ENCODE peak calls at places on chromosomes 16 and 17, in four cellular contexts. K is GM23248, N is heart left ventricle, W is uterus. E is an unnamed sample.

GRCh38 chr17:20155258-20156195 is 146.4 kb downstream of the SPECC1 start:
- DNase-seq in K (peak; percentile 83), W (peak; percentile 94), N (peak; percentile 98), E (peak; percentile 97)

GRCh38 chr17:45320349-45320930 is 3.6 kb upstream of the MAP3K14 start:
- DNase-seq in K (peak; percentile 84), W (no peak), N (no peak), E (no peak)

GRCh38 chr17:32299579-32300158 is 34.0 kb downstream of the RHBDL3 start:
- DNase-seq in W (no peak), K (no peak), N (no peak), E (no peak)

GRCh38 chr17:82710499-82711232 is 5.8 kb upstream of the FN3KRP start:
- DNase-seq in W (no peak), K (no peak), N (no peak), E (no peak)

GRCh38 chr16:24525970-24526559 is 13.3 kb upstream of the RBBP6 start:
- DNase-seq in K (peak; percentile 82), N (no peak), W (peak; percentile 28), E (no peak)

GRCh38 chr17:32993977-32994376 is 2.3 kb downstream of the SPACA3 start:
- DNase-seq in W (no peak), N (no peak), K (no peak), E (no peak)

GRCh38 chr16:11084484-11085024 is 140.2 kb downstream of the CLEC16A start:
- DNase-seq in W (peak; percentile 80), K (peak; percentile 88), N (no peak), E (no peak)

GRCh38 chr17:11618861-11619566 is 20.7 kb downstream of the DNAH9 start:
- DNase-seq in W (peak; percentile 28), N (no peak), K (no peak), E (no peak)

GRCh38 chr17:7486181-7486580 is 2.0 kb downstream of the POLR2A start:
- DNase-seq in W (no peak), N (no peak), K (peak; percentile 64), E (no peak)

GRCh38 chr17:41813699-41814124 is 908 bp downstream of the FKBP10 start:
- DNase-seq in N (no peak), W (no peak), K (peak; percentile 63), E (no peak)

GRCh38 chr16:2287916-2288547 is 20.1 kb upstream of the RNPS1 start:
- DNase-seq in W (no peak), N (no peak), K (no peak), E (no peak)

GRCh38 chr16:3857189-3858013 is 23.1 kb downstream of the CREBBP start:
- DNase-seq in W (peak; percentile 58), K (peak; percentile 79), N (no peak), E (peak; percentile 70)

GRCh38 chr16:89190150-89190958 is 10.0 kb downstream of the SLC22A31 start:
- DNase-seq in K (no peak), N (peak; percentile 58), W (no peak), E (no peak)

GRCh38 chr17:15406081-15406480 is 61.3 kb downstream of the CDRT4 start:
- DNase-seq in K (no peak), N (no peak), W (no peak), E (no peak)

GRCh38 chr16:30054959-30055553 is 10.5 kb upstream of the ALDOA start:
- DNase-seq in K (no peak), W (no peak), N (no peak), E (no peak)

GRCh38 chr17:38447502-38448095 is 19.3 kb downstream of the ARHGAP23 start:
- DNase-seq in W (no peak), K (no peak), N (no peak), E (no peak)

GRCh38 chr16:30875881-30876791 is 17.7 kb downstream of the BCL7C start:
- DNase-seq in W (no peak), K (peak; percentile 57), N (no peak), E (no peak)

GRCh38 chr17:46031440-46031839 is 32.4 kb downstream of the STH start:
- DNase-seq in W (no peak), K (no peak), N (no peak), E (no peak)

GRCh38 chr16:4283939-4284338 is 11.1 kb upstream of the TFAP4 start:
- DNase-seq in N (no peak), W (no peak), K (peak; percentile 55), E (no peak)

GRCh38 chr17:5694507-5694906 is 110.2 kb upstream of the NLRP1 start:
- DNase-seq in W (no peak), K (no peak), N (no peak), E (no peak)

GRCh38 chr16:1674751-1675664 is 3.1 kb upstream of the JPT2 start:
- DNase-seq in W (no peak), K (peak; percentile 85), N (no peak), E (no peak)

GRCh38 chr17:77247048-77247541 is 106.3 kb downstream of the SEC14L1 start:
- DNase-seq in K (peak; percentile 88), W (peak; percentile 83), N (peak; percentile 94), E (peak; percentile 67)

GRCh38 chr16:23186171-23186570 is 3.6 kb downstream of the SCNN1G start:
- DNase-seq in N (no peak), W (no peak), K (no peak), E (no peak)

GRCh38 chr16:56202036-56202435 is 10.7 kb downstream of the GNAO1 start:
- DNase-seq in N (no peak), K (no peak), W (no peak), E (no peak)

GRCh38 chr17:4566785-4567184 is 6.4 kb upstream of the GGT6 start:
- DNase-seq in W (peak; percentile 52), K (peak; percentile 72), N (no peak), E (no peak)
- H3K27ac ChIP-seq in W (no peak overlapping the region), K (no peak overlapping the region), N (no peak overlapping the region), E (no peak overlapping the region)

DNA sequence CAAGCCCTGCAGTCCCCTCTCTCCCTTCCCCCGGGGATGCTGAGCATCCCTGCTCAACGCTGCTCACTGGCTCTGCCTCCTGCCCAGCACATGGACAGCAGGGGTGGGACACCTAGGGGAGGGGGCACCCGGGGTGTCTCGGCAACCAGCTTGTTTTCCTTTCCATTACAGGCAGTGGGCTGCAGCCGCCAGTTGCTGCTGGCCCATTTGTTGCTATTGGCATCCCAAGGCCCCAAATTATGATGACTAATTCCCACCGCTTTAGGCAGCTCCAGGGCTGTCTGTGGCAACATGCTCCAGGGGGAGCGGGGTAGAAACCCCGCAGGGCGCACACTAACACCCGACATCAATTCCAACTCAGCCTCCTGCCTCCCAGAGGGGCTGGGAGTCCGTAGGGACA is 4.9 kb downstream of the SDK2 start:
- DNase-seq in W (no peak), K (peak; percentile 43), N (no peak), E (peak; percentile 28)
- H3K27ac ChIP-seq in W (no peak overlapping the region), K (no peak overlapping the region), N (no peak overlapping the region), E (peak overlapping the region; percentile 58)

GRCh38 chr17:81080056-81080455 is 45.1 kb downstream of the BAIAP2 start:
- DNase-seq in N (no peak), W (no peak), K (no peak), E (no peak)

GRCh38 chr17:81083125-81083765 is 48.3 kb downstream of the BAIAP2 start:
- DNase-seq in N (no peak), K (no peak), W (no peak), E (no peak)

GRCh38 chr17:81081217-81081616 is 46.3 kb downstream of the BAIAP2 start:
- DNase-seq in K (no peak), N (no peak), W (no peak), E (no peak)

GRCh38 chr17:81082177-81083073 is 47.5 kb downstream of the BAIAP2 start:
- DNase-seq in K (no peak), W (no peak), N (no peak), E (no peak)

GRCh38 chr17:81081619-81082176 is 46.7 kb downstream of the BAIAP2 start:
- DNase-seq in K (no peak), W (no peak), N (no peak), E (no peak)
- H3K27ac ChIP-seq in K (no peak overlapping the region), W (no peak overlapping the region), N (no peak overlapping the region), E (no peak overlapping the region)

DNA sequence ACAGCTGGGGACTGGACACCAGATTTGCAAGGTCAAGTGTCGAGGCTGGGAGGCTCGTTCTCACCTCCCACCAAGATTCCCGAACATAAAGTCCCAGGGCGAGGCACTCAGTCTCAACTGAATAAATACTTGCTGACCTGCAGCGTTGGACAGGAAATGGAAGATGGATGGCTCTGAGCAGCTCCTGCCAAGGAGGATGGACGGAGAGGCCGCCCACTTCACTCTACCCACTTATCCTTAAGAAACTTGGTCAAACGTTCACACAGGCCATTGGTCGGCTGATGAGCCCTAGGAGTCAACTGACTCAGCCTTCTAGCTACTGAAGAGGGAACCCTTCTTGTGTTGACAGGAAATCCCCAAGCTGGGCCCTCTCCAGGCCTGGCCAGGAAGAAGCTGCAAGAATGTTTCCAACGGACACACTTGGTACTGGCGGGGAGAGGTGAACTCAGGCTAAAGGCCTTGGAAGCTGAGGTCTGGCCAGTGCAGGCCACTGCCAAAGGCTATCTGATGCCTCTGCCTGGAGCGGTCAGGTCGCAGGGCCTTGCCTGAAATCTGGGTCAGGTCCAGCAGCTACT is 50.0 kb downstream of the VAC14 start:
- DNase-seq in W (peak; percentile 90), K (peak; percentile 91), N (peak; percentile 85), E (peak; percentile 86)
- H3K27ac ChIP-seq in W (peak overlapping the region; percentile 86), K (peak overlapping the region; percentile 66), N (peak overlapping the region; percentile 69), E (peak overlapping the region; percentile 57)

GRCh38 chr17:13931111-13931526 is 138.2 kb upstream of the COX10 start:
- DNase-seq in W (peak; percentile 18), K (peak; percentile 68), N (no peak), E (no peak)
- H3K27ac ChIP-seq in W (peak overlapping the region; percentile 62), K (peak overlapping the region; percentile 57), N (peak overlapping the region; percentile 88), E (no peak overlapping the region)

DNA sequence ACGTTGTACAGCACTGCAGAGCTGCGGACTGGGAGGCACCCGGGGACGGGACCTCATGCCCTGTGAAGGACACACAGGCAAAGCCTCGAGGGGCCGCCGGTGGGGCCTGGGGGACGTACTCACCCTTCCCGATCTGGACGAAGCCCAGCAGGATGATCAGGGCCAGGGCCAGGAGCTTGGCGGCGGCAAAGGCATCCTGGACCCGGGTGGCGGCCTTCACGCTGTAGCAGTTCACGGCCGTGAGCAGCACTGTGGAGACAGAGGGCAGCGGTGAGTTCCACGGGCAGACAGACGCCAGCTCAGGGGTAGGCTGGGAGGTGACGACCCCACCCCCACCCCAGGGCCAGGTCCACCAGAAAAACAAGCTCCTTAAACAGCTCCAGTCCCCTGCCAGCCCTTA is 17.7 kb downstream of the SLC7A5 start:
- DNase-seq in N (no peak), K (no peak), W (no peak), E (no peak)
- H3K27ac ChIP-seq in N (no peak overlapping the region), K (no peak overlapping the region), W (no peak overlapping the region), E (no peak overlapping the region)

DNA sequence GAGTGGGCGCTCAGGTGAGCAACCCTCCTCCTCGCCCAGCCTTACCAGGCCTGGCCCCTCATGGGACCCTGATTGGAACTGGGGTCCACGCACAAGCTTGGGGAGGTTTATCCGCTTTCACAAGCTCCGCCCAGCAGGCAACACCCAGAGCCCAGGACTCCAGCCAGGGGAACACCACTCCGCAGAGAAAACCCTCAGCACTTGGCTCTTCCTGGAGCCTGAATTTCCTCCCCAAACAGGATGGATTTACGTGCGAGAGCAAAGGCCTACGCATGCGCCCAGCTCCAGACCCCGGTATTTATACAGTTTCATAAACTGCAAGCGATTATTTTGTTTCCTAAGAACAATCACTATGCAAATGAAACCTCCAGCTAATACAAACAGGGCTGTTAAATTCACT is 22.9 kb downstream of the ZNF423 start:
- DNase-seq in W (peak; percentile 74), N (no peak), K (peak; percentile 6), E (peak; percentile 88)
- H3K27ac ChIP-seq in W (peak overlapping the region; percentile 79), N (peak overlapping the region; percentile 83), K (no peak overlapping the region), E (peak overlapping the region; percentile 80)

E was measured in tibial artery.